ENCODE peak calls at places on chromosomes 4 and X, in eight cellular contexts. One of them, this sample, is unnamed.

GRCh38 chrX:21493226-21493850 is 119.1 kb downstream of the CNKSR2 start:
- DNase-seq in stomach: no peak
- DNase-seq in brain microvascular endothelial cell: peak
- DNase-seq in testis: no peak
- DNase-seq in cardiac muscle cell: no peak
- DNase-seq in pancreas: no peak
- DNase-seq in fibroblast of the aortic adventitia: peak
- DNase-seq in kidney epithelial cell: no peak
- DNase-seq in this sample: peak

GRCh38 chrX:115332832-115333231 is 43.3 kb downstream of the LUZP4 start:
- DNase-seq in fibroblast of the aortic adventitia: no peak
- DNase-seq in testis: no peak
- DNase-seq in pancreas: no peak
- DNase-seq in stomach: no peak
- DNase-seq in brain microvascular endothelial cell: no peak
- DNase-seq in cardiac muscle cell: no peak
- DNase-seq in kidney epithelial cell: no peak
- DNase-seq in this sample: no peak

GRCh38 chr4:164379694-164380093 is 374.2 kb upstream of the SMIM31 start:
- DNase-seq in cardiac muscle cell: no peak
- DNase-seq in pancreas: no peak
- DNase-seq in kidney epithelial cell: no peak
- DNase-seq in brain microvascular endothelial cell: no peak
- DNase-seq in fibroblast of the aortic adventitia: no peak
- DNase-seq in stomach: no peak
- DNase-seq in testis: no peak
- DNase-seq in this sample: no peak

GRCh38 chr4:87188063-87188462 is 32.4 kb downstream of the KLHL8 start:
- DNase-seq in fibroblast of the aortic adventitia: peak
- DNase-seq in kidney epithelial cell: no peak
- DNase-seq in stomach: no peak
- DNase-seq in pancreas: no peak
- DNase-seq in testis: no peak
- DNase-seq in brain microvascular endothelial cell: no peak
- DNase-seq in cardiac muscle cell: no peak
- DNase-seq in this sample: peak

GRCh38 chr4:20126906-20127305 is 124.8 kb upstream of the SLIT2 start:
- DNase-seq in cardiac muscle cell: no peak
- DNase-seq in stomach: no peak
- DNase-seq in kidney epithelial cell: no peak
- DNase-seq in testis: no peak
- DNase-seq in pancreas: no peak
- DNase-seq in fibroblast of the aortic adventitia: peak
- DNase-seq in brain microvascular endothelial cell: peak
- DNase-seq in this sample: peak

GRCh38 chr4:152081024-152081423 is 320.2 kb upstream of the GATB start:
- DNase-seq in stomach: no peak
- DNase-seq in brain microvascular endothelial cell: no peak
- DNase-seq in pancreas: no peak
- DNase-seq in testis: no peak
- DNase-seq in cardiac muscle cell: no peak
- DNase-seq in kidney epithelial cell: no peak
- DNase-seq in fibroblast of the aortic adventitia: no peak
- DNase-seq in this sample: no peak

GRCh38 chr4:71807469-71807868 is 23.6 kb upstream of the GC start:
- DNase-seq in pancreas: no peak
- DNase-seq in stomach: no peak
- DNase-seq in cardiac muscle cell: no peak
- DNase-seq in fibroblast of the aortic adventitia: no peak
- DNase-seq in testis: no peak
- DNase-seq in kidney epithelial cell: no peak
- DNase-seq in brain microvascular endothelial cell: no peak
- DNase-seq in this sample: no peak

GRCh38 chrX:38805294-38806053 is 4.2 kb downstream of the MID1IP1 start:
- DNase-seq in brain microvascular endothelial cell: no peak
- DNase-seq in pancreas: peak
- DNase-seq in cardiac muscle cell: peak
- DNase-seq in testis: peak
- DNase-seq in stomach: peak
- DNase-seq in fibroblast of the aortic adventitia: peak
- DNase-seq in kidney epithelial cell: no peak
- DNase-seq in this sample: peak

GRCh38 chr4:153038493-153039311 is 102.6 kb downstream of the FHDC1 start:
- DNase-seq in brain microvascular endothelial cell: no peak
- DNase-seq in cardiac muscle cell: no peak
- DNase-seq in kidney epithelial cell: no peak
- DNase-seq in testis: no peak
- DNase-seq in stomach: peak
- DNase-seq in fibroblast of the aortic adventitia: no peak
- DNase-seq in pancreas: no peak
- DNase-seq in this sample: no peak

GRCh38 chrX:41889317-41890025 is 33.9 kb downstream of the CASK start:
- DNase-seq in testis: no peak
- DNase-seq in pancreas: no peak
- DNase-seq in cardiac muscle cell: no peak
- DNase-seq in stomach: no peak
- DNase-seq in brain microvascular endothelial cell: no peak
- DNase-seq in kidney epithelial cell: no peak
- DNase-seq in fibroblast of the aortic adventitia: peak
- DNase-seq in this sample: peak

GRCh38 chr4:88897180-88897579 is 159.8 kb downstream of the FAM13A start:
- DNase-seq in cardiac muscle cell: no peak
- DNase-seq in fibroblast of the aortic adventitia: no peak
- DNase-seq in kidney epithelial cell: no peak
- DNase-seq in brain microvascular endothelial cell: no peak
- DNase-seq in testis: no peak
- DNase-seq in stomach: no peak
- DNase-seq in pancreas: no peak
- DNase-seq in this sample: peak

GRCh38 chr4:140268441-140268840 is 105.0 kb upstream of the SCOC start:
- DNase-seq in fibroblast of the aortic adventitia: no peak
- DNase-seq in brain microvascular endothelial cell: no peak
- DNase-seq in cardiac muscle cell: no peak
- DNase-seq in kidney epithelial cell: no peak
- DNase-seq in testis: no peak
- DNase-seq in stomach: no peak
- DNase-seq in pancreas: no peak
- DNase-seq in this sample: peak

GRCh38 chrX:69906447-69906846 is 143.3 kb downstream of the AWAT2 start:
- DNase-seq in pancreas: no peak
- DNase-seq in testis: no peak
- DNase-seq in cardiac muscle cell: no peak
- DNase-seq in fibroblast of the aortic adventitia: no peak
- DNase-seq in brain microvascular endothelial cell: no peak
- DNase-seq in stomach: no peak
- DNase-seq in kidney epithelial cell: no peak
- DNase-seq in this sample: no peak

GRCh38 chrX:9379697-9380551 is 84.9 kb upstream of the TBL1X start:
- DNase-seq in brain microvascular endothelial cell: peak
- DNase-seq in cardiac muscle cell: no peak
- DNase-seq in kidney epithelial cell: peak
- DNase-seq in pancreas: no peak
- DNase-seq in stomach: no peak
- DNase-seq in fibroblast of the aortic adventitia: peak
- DNase-seq in testis: no peak
- DNase-seq in this sample: peak

GRCh38 chr4:52100062-52100461 is 49.0 kb downstream of the SPATA18 start:
- DNase-seq in cardiac muscle cell: no peak
- DNase-seq in brain microvascular endothelial cell: no peak
- DNase-seq in stomach: no peak
- DNase-seq in pancreas: no peak
- DNase-seq in kidney epithelial cell: peak
- DNase-seq in fibroblast of the aortic adventitia: peak
- DNase-seq in testis: no peak
- DNase-seq in this sample: peak

GRCh38 chrX:150365051-150365952 is 2.2 kb downstream of the MAMLD1 start:
- DNase-seq in stomach: peak
- DNase-seq in testis: peak
- DNase-seq in kidney epithelial cell: no peak
- DNase-seq in brain microvascular endothelial cell: peak
- DNase-seq in pancreas: peak
- DNase-seq in cardiac muscle cell: peak
- DNase-seq in fibroblast of the aortic adventitia: peak
- DNase-seq in this sample: peak

GRCh38 chr4:13047591-13047990 is 436.5 kb downstream of the RAB28 start:
- DNase-seq in testis: no peak
- DNase-seq in kidney epithelial cell: no peak
- DNase-seq in brain microvascular endothelial cell: no peak
- DNase-seq in stomach: no peak
- DNase-seq in pancreas: no peak
- DNase-seq in fibroblast of the aortic adventitia: no peak
- DNase-seq in cardiac muscle cell: no peak
- DNase-seq in this sample: no peak

GRCh38 chr4:183106839-183107238 is 7.8 kb downstream of the WWC2 start:
- DNase-seq in stomach: no peak
- DNase-seq in testis: no peak
- DNase-seq in cardiac muscle cell: no peak
- DNase-seq in fibroblast of the aortic adventitia: no peak
- DNase-seq in brain microvascular endothelial cell: no peak
- DNase-seq in pancreas: no peak
- DNase-seq in kidney epithelial cell: no peak
- DNase-seq in this sample: no peak

GRCh38 chrX:111869639-111870034 is 6.3 kb upstream of the TRPC5OS start:
- DNase-seq in brain microvascular endothelial cell: peak
- DNase-seq in stomach: peak
- DNase-seq in cardiac muscle cell: peak
- DNase-seq in fibroblast of the aortic adventitia: peak
- DNase-seq in kidney epithelial cell: no peak
- DNase-seq in testis: peak
- DNase-seq in pancreas: no peak
- DNase-seq in this sample: no peak

GRCh38 chr4:20773144-20773997 is 73.1 kb downstream of the PACRGL start:
- DNase-seq in pancreas: peak
- DNase-seq in brain microvascular endothelial cell: peak
- DNase-seq in fibroblast of the aortic adventitia: peak
- DNase-seq in cardiac muscle cell: peak
- DNase-seq in stomach: peak
- DNase-seq in testis: peak
- DNase-seq in kidney epithelial cell: peak
- DNase-seq in this sample: peak

GRCh38 chrX:10819973-10820372 is 199.6 kb upstream of the MID1 start:
- DNase-seq in cardiac muscle cell: no peak
- DNase-seq in fibroblast of the aortic adventitia: no peak
- DNase-seq in kidney epithelial cell: no peak
- DNase-seq in pancreas: no peak
- DNase-seq in stomach: no peak
- DNase-seq in brain microvascular endothelial cell: no peak
- DNase-seq in testis: no peak
- DNase-seq in this sample: no peak

DNA sequence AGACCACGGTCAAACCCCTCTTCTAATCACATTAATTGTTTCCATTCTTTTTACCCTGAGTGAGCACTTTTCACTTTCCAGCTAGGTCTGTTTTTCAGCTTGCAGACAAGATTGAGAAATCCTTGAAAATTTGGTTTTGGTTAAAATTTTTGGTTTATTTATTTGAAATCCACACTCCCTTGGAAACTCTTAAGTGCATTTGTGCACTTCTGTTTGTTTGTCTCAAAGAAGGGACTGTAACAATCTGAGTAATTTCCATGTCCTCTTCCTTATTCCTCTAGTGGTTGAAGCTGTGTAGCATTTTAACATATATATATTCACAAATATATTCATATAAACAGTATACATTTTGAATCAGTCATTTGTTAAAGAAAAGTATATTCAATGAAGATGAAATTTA is 333.3 kb downstream of the ANK2 start:
- DNase-seq in stomach: no peak
- DNase-seq in cardiac muscle cell: no peak
- DNase-seq in fibroblast of the aortic adventitia: peak
- DNase-seq in testis: no peak
- DNase-seq in kidney epithelial cell: no peak
- DNase-seq in brain microvascular endothelial cell: no peak
- DNase-seq in pancreas: no peak
- DNase-seq in this sample: peak
- TF ChIP-seq CTCF in stomach: no peak
- TF ChIP-seq CTCF in cardiac muscle cell: no peak
- TF ChIP-seq CTCF in fibroblast of the aortic adventitia: peak
- TF ChIP-seq CTCF in testis: no peak
- TF ChIP-seq CTCF in kidney epithelial cell: no peak
- TF ChIP-seq CTCF in brain microvascular endothelial cell: no peak
- TF ChIP-seq CTCF in pancreas: no peak
- TF ChIP-seq CTCF in this sample: no peak

GRCh38 chr4:143517764-143518163 is 4.3 kb downstream of the SMARCA5 start:
- DNase-seq in testis: no peak
- DNase-seq in cardiac muscle cell: no peak
- DNase-seq in brain microvascular endothelial cell: no peak
- DNase-seq in pancreas: no peak
- DNase-seq in fibroblast of the aortic adventitia: no peak
- DNase-seq in stomach: no peak
- DNase-seq in kidney epithelial cell: no peak
- DNase-seq in this sample: no peak
- H3K4me3 ChIP-seq in testis: no peak
- H3K4me3 ChIP-seq in cardiac muscle cell: no peak
- H3K4me3 ChIP-seq in brain microvascular endothelial cell: no peak
- H3K4me3 ChIP-seq in pancreas: no peak
- H3K4me3 ChIP-seq in fibroblast of the aortic adventitia: no peak
- H3K4me3 ChIP-seq in stomach: no peak
- H3K4me3 ChIP-seq in kidney epithelial cell: no peak
- H3K4me3 ChIP-seq in this sample: no peak

GRCh38 chr4:142473218-142473959 is 372.7 kb downstream of the INPP4B start:
- DNase-seq in testis: no peak
- DNase-seq in stomach: no peak
- DNase-seq in kidney epithelial cell: peak
- DNase-seq in cardiac muscle cell: no peak
- DNase-seq in fibroblast of the aortic adventitia: no peak
- DNase-seq in pancreas: peak
- DNase-seq in brain microvascular endothelial cell: no peak
- DNase-seq in this sample: no peak
- TF ChIP-seq CTCF in testis: no peak
- TF ChIP-seq CTCF in stomach: no peak
- TF ChIP-seq CTCF in kidney epithelial cell: no peak
- TF ChIP-seq CTCF in cardiac muscle cell: no peak
- TF ChIP-seq CTCF in fibroblast of the aortic adventitia: no peak
- TF ChIP-seq CTCF in pancreas: no peak
- TF ChIP-seq CTCF in brain microvascular endothelial cell: no peak
- TF ChIP-seq CTCF in this sample: no peak

GRCh38 chr4:168850016-168850415 is 160.0 kb downstream of the CBR4 start:
- DNase-seq in kidney epithelial cell: no peak
- DNase-seq in brain microvascular endothelial cell: no peak
- DNase-seq in pancreas: no peak
- DNase-seq in testis: peak
- DNase-seq in cardiac muscle cell: no peak
- DNase-seq in fibroblast of the aortic adventitia: no peak
- DNase-seq in stomach: no peak
- DNase-seq in this sample: no peak

GRCh38 chr4:168846414-168846813 is 163.6 kb downstream of the CBR4 start:
- DNase-seq in cardiac muscle cell: no peak
- DNase-seq in testis: no peak
- DNase-seq in stomach: no peak
- DNase-seq in pancreas: no peak
- DNase-seq in fibroblast of the aortic adventitia: no peak
- DNase-seq in kidney epithelial cell: no peak
- DNase-seq in brain microvascular endothelial cell: no peak
- DNase-seq in this sample: no peak

GRCh38 chr4:168845897-168846296 is 164.2 kb downstream of the CBR4 start:
- DNase-seq in brain microvascular endothelial cell: no peak
- DNase-seq in pancreas: no peak
- DNase-seq in cardiac muscle cell: no peak
- DNase-seq in kidney epithelial cell: no peak
- DNase-seq in stomach: no peak
- DNase-seq in testis: no peak
- DNase-seq in fibroblast of the aortic adventitia: no peak
- DNase-seq in this sample: no peak

GRCh38 chr4:168848112-168848511 is 161.9 kb downstream of the CBR4 start:
- DNase-seq in brain microvascular endothelial cell: no peak
- DNase-seq in fibroblast of the aortic adventitia: peak
- DNase-seq in testis: peak
- DNase-seq in stomach: no peak
- DNase-seq in pancreas: no peak
- DNase-seq in kidney epithelial cell: no peak
- DNase-seq in cardiac muscle cell: no peak
- DNase-seq in this sample: no peak

GRCh38 chr4:168848977-168849687 is 160.9 kb downstream of the CBR4 start:
- DNase-seq in cardiac muscle cell: peak
- DNase-seq in fibroblast of the aortic adventitia: peak
- DNase-seq in pancreas: no peak
- DNase-seq in stomach: no peak
- DNase-seq in testis: no peak
- DNase-seq in kidney epithelial cell: no peak
- DNase-seq in brain microvascular endothelial cell: peak
- DNase-seq in this sample: no peak
- H3K4me3 ChIP-seq in cardiac muscle cell: no peak
- H3K4me3 ChIP-seq in fibroblast of the aortic adventitia: peak
- H3K4me3 ChIP-seq in pancreas: no peak
- H3K4me3 ChIP-seq in stomach: no peak
- H3K4me3 ChIP-seq in testis: no peak
- H3K4me3 ChIP-seq in kidney epithelial cell: no peak
- H3K4me3 ChIP-seq in brain microvascular endothelial cell: no peak
- H3K4me3 ChIP-seq in this sample: peak